ENCODE peak calls at places on chromosomes 5 and 9, in eight cellular contexts. One of them, this sample, is unnamed.
A peak's percentile ranks its signal among the peaks of the same experiment; 100 is the strongest.

GRCh38 chr9:21434202-21435014 is 5.8 kb upstream of the IFNA1 start:
- DNase-seq in upper lobe of left lung: no peak
- DNase-seq in transverse colon: peak; percentile 28
- DNase-seq in sigmoid colon: no peak
- DNase-seq in spleen: no peak
- DNase-seq in endothelial cell of umbilical vein: peak; percentile 68
- DNase-seq in GM12878: no peak
- DNase-seq in GM23338: peak; percentile 92
- DNase-seq in this sample: no peak

GRCh38 chr5:161105563-161105962 is 253.6 kb upstream of the ATP10B start:
- DNase-seq in upper lobe of left lung: peak; percentile 25
- DNase-seq in transverse colon: no peak
- DNase-seq in sigmoid colon: no peak
- DNase-seq in spleen: no peak
- DNase-seq in endothelial cell of umbilical vein: no peak
- DNase-seq in GM12878: no peak
- DNase-seq in GM23338: no peak
- DNase-seq in this sample: no peak

GRCh38 chr9:127960410-127961165 is 20.2 kb downstream of the EEIG1 start:
- DNase-seq in upper lobe of left lung: no peak
- DNase-seq in transverse colon: no peak
- DNase-seq in sigmoid colon: no peak
- DNase-seq in spleen: no peak
- DNase-seq in endothelial cell of umbilical vein: no peak
- DNase-seq in GM12878: no peak
- DNase-seq in GM23338: no peak
- DNase-seq in this sample: no peak

GRCh38 chr9:137762414-137763061 is 115.0 kb upstream of the CACNA1B start:
- DNase-seq in upper lobe of left lung: no peak
- DNase-seq in transverse colon: peak; percentile 72
- DNase-seq in sigmoid colon: no peak
- DNase-seq in spleen: no peak
- DNase-seq in endothelial cell of umbilical vein: no peak
- DNase-seq in GM12878: peak; percentile 89
- DNase-seq in GM23338: no peak
- DNase-seq in this sample: peak; percentile 64

GRCh38 chr5:14195588-14195987 is 52.4 kb downstream of the TRIO start:
- DNase-seq in upper lobe of left lung: no peak
- DNase-seq in transverse colon: no peak
- DNase-seq in sigmoid colon: no peak
- DNase-seq in spleen: no peak
- DNase-seq in endothelial cell of umbilical vein: no peak
- DNase-seq in GM12878: no peak
- DNase-seq in GM23338: no peak
- DNase-seq in this sample: no peak

GRCh38 chr5:54643679-54644078 is 126.1 kb downstream of the SNX18 start:
- DNase-seq in upper lobe of left lung: no peak
- DNase-seq in transverse colon: no peak
- DNase-seq in sigmoid colon: no peak
- DNase-seq in spleen: no peak
- DNase-seq in endothelial cell of umbilical vein: peak; percentile 64
- DNase-seq in GM12878: no peak
- DNase-seq in GM23338: no peak
- DNase-seq in this sample: no peak

GRCh38 chr5:989961-990530 is 18.6 kb upstream of the NKD2 start:
- DNase-seq in upper lobe of left lung: peak; percentile 61
- DNase-seq in transverse colon: peak; percentile 43
- DNase-seq in sigmoid colon: peak; percentile 90
- DNase-seq in spleen: no peak
- DNase-seq in endothelial cell of umbilical vein: peak; percentile 62
- DNase-seq in GM12878: no peak
- DNase-seq in GM23338: peak; percentile 66
- DNase-seq in this sample: no peak

GRCh38 chr5:91151947-91152346 is 231.2 kb downstream of the ARRDC3 start:
- DNase-seq in upper lobe of left lung: peak; percentile 87
- DNase-seq in transverse colon: peak; percentile 25
- DNase-seq in sigmoid colon: peak; percentile 82
- DNase-seq in spleen: no peak
- DNase-seq in endothelial cell of umbilical vein: peak; percentile 52
- DNase-seq in GM12878: no peak
- DNase-seq in GM23338: peak; percentile 28
- DNase-seq in this sample: no peak

GRCh38 chr5:138054863-138055558 is 22.1 kb upstream of the FAM13B start:
- DNase-seq in upper lobe of left lung: no peak
- DNase-seq in transverse colon: no peak
- DNase-seq in sigmoid colon: no peak
- DNase-seq in spleen: no peak
- DNase-seq in endothelial cell of umbilical vein: no peak
- DNase-seq in GM12878: no peak
- DNase-seq in GM23338: peak; percentile 56
- DNase-seq in this sample: no peak

GRCh38 chr5:131260895-131261294 is 3.0 kb upstream of the CDC42SE2 start:
- DNase-seq in upper lobe of left lung: no peak
- DNase-seq in transverse colon: no peak
- DNase-seq in sigmoid colon: no peak
- DNase-seq in spleen: no peak
- DNase-seq in endothelial cell of umbilical vein: no peak
- DNase-seq in GM12878: no peak
- DNase-seq in GM23338: no peak
- DNase-seq in this sample: no peak

GRCh38 chr5:148864113-148864841 is 37.9 kb downstream of the ADRB2 start:
- DNase-seq in upper lobe of left lung: no peak
- DNase-seq in transverse colon: no peak
- DNase-seq in sigmoid colon: no peak
- DNase-seq in spleen: no peak
- DNase-seq in endothelial cell of umbilical vein: peak; percentile 21
- DNase-seq in GM12878: no peak
- DNase-seq in GM23338: peak; percentile 6
- DNase-seq in this sample: no peak

GRCh38 chr5:145797336-145797735 is 37.8 kb downstream of the PRELID2 start:
- DNase-seq in upper lobe of left lung: no peak
- DNase-seq in transverse colon: no peak
- DNase-seq in sigmoid colon: no peak
- DNase-seq in spleen: no peak
- DNase-seq in endothelial cell of umbilical vein: peak; percentile 73
- DNase-seq in GM12878: no peak
- DNase-seq in GM23338: peak; percentile 30
- DNase-seq in this sample: no peak

GRCh38 chr9:133767625-133768024 is 29.5 kb upstream of the SARDH start:
- DNase-seq in upper lobe of left lung: no peak
- DNase-seq in transverse colon: no peak
- DNase-seq in sigmoid colon: peak; percentile 38
- DNase-seq in spleen: peak; percentile 39
- DNase-seq in endothelial cell of umbilical vein: no peak
- DNase-seq in GM12878: no peak
- DNase-seq in GM23338: no peak
- DNase-seq in this sample: no peak

GRCh38 chr5:84290161-84290560 is 94.5 kb downstream of the EDIL3 start:
- DNase-seq in upper lobe of left lung: peak; percentile 21
- DNase-seq in transverse colon: no peak
- DNase-seq in sigmoid colon: no peak
- DNase-seq in spleen: no peak
- DNase-seq in endothelial cell of umbilical vein: no peak
- DNase-seq in GM12878: no peak
- DNase-seq in GM23338: no peak
- DNase-seq in this sample: no peak

GRCh38 chr5:150649108-150649827 is 8.8 kb downstream of the SYNPO start:
- DNase-seq in upper lobe of left lung: no peak
- DNase-seq in transverse colon: no peak
- DNase-seq in sigmoid colon: no peak
- DNase-seq in spleen: peak; percentile 74
- DNase-seq in endothelial cell of umbilical vein: no peak
- DNase-seq in GM12878: no peak
- DNase-seq in GM23338: no peak
- DNase-seq in this sample: no peak

GRCh38 chr9:93038918-93039317 is 19.6 kb upstream of the SUSD3 start:
- DNase-seq in upper lobe of left lung: no peak
- DNase-seq in transverse colon: no peak
- DNase-seq in sigmoid colon: no peak
- DNase-seq in spleen: no peak
- DNase-seq in endothelial cell of umbilical vein: no peak
- DNase-seq in GM12878: no peak
- DNase-seq in GM23338: no peak
- DNase-seq in this sample: no peak

GRCh38 chr5:10018670-10019069 is 231.0 kb downstream of the ATPSCKMT start:
- DNase-seq in upper lobe of left lung: no peak
- DNase-seq in transverse colon: no peak
- DNase-seq in sigmoid colon: no peak
- DNase-seq in spleen: no peak
- DNase-seq in endothelial cell of umbilical vein: no peak
- DNase-seq in GM12878: no peak
- DNase-seq in GM23338: no peak
- DNase-seq in this sample: no peak

GRCh38 chr5:119655081-119655480 is 25.7 kb downstream of the FAM170A start:
- DNase-seq in upper lobe of left lung: peak; percentile 38
- DNase-seq in transverse colon: no peak
- DNase-seq in sigmoid colon: no peak
- DNase-seq in spleen: no peak
- DNase-seq in endothelial cell of umbilical vein: no peak
- DNase-seq in GM12878: no peak
- DNase-seq in GM23338: no peak
- DNase-seq in this sample: no peak

GRCh38 chr9:95810133-95810532 is 65.4 kb upstream of the ERCC6L2 start:
- DNase-seq in upper lobe of left lung: no peak
- DNase-seq in transverse colon: no peak
- DNase-seq in sigmoid colon: no peak
- DNase-seq in spleen: no peak
- DNase-seq in endothelial cell of umbilical vein: no peak
- DNase-seq in GM12878: no peak
- DNase-seq in GM23338: no peak
- DNase-seq in this sample: no peak

GRCh38 chr9:107504585-107505455 is 15.3 kb upstream of the KLF4 start:
- DNase-seq in upper lobe of left lung: peak; percentile 59
- DNase-seq in transverse colon: peak; percentile 49
- DNase-seq in sigmoid colon: no peak
- DNase-seq in spleen: no peak
- DNase-seq in endothelial cell of umbilical vein: peak; percentile 87
- DNase-seq in GM12878: no peak
- DNase-seq in GM23338: no peak
- DNase-seq in this sample: no peak
- TF ChIP-seq POLR2AphosphoS5 in upper lobe of left lung: no peak
- TF ChIP-seq POLR2AphosphoS5 in transverse colon: no peak
- TF ChIP-seq POLR2AphosphoS5 in sigmoid colon: no peak
- TF ChIP-seq POLR2AphosphoS5 in spleen: no peak
- TF ChIP-seq POLR2AphosphoS5 in endothelial cell of umbilical vein: peak; percentile 21
- TF ChIP-seq POLR2AphosphoS5 in GM12878: no peak
- TF ChIP-seq POLR2AphosphoS5 in GM23338: no peak
- TF ChIP-seq POLR2AphosphoS5 in this sample: no peak

GRCh38 chr5:132953710-132954109 is 9.7 kb downstream of the AFF4 start:
- DNase-seq in upper lobe of left lung: no peak
- DNase-seq in transverse colon: no peak
- DNase-seq in sigmoid colon: no peak
- DNase-seq in spleen: no peak
- DNase-seq in endothelial cell of umbilical vein: no peak
- DNase-seq in GM12878: no peak
- DNase-seq in GM23338: no peak
- DNase-seq in this sample: no peak
- TF ChIP-seq POLR2AphosphoS5 in upper lobe of left lung: no peak
- TF ChIP-seq POLR2AphosphoS5 in transverse colon: no peak
- TF ChIP-seq POLR2AphosphoS5 in sigmoid colon: no peak
- TF ChIP-seq POLR2AphosphoS5 in spleen: no peak
- TF ChIP-seq POLR2AphosphoS5 in endothelial cell of umbilical vein: no peak
- TF ChIP-seq POLR2AphosphoS5 in GM12878: no peak
- TF ChIP-seq POLR2AphosphoS5 in GM23338: no peak
- TF ChIP-seq POLR2AphosphoS5 in this sample: no peak

DNA sequence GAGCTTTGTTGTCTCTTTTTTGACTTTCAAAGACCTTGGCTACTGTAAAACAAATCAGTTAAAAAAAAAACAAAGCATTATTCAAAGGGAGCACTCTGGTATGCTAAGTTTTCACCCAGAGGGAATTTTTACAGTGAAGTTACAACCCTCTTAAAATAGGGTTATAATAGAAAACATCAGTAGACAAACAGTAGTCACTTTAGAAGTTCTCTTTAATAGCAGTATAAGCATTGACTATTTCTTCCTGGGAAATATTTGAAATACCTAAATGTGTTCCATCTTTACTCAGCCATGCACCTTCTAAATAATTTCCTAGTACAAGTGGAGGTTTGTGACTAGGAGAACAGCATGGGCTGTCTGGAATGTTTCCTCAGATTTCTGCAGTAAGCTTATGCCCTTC is 191.7 kb downstream of the ZNF608 start:
- DNase-seq in upper lobe of left lung: no peak
- DNase-seq in transverse colon: no peak
- DNase-seq in sigmoid colon: no peak
- DNase-seq in spleen: no peak
- DNase-seq in endothelial cell of umbilical vein: no peak
- DNase-seq in GM12878: no peak
- DNase-seq in GM23338: peak; percentile 20
- DNase-seq in this sample: no peak
- TF ChIP-seq POLR2AphosphoS5 in upper lobe of left lung: no peak
- TF ChIP-seq POLR2AphosphoS5 in transverse colon: no peak
- TF ChIP-seq POLR2AphosphoS5 in sigmoid colon: no peak
- TF ChIP-seq POLR2AphosphoS5 in spleen: no peak
- TF ChIP-seq POLR2AphosphoS5 in endothelial cell of umbilical vein: no peak
- TF ChIP-seq POLR2AphosphoS5 in GM12878: no peak
- TF ChIP-seq POLR2AphosphoS5 in GM23338: no peak
- TF ChIP-seq POLR2AphosphoS5 in this sample: no peak

GRCh38 chr5:95923918-95924559 is 37.6 kb downstream of the ELL2 start:
- DNase-seq in upper lobe of left lung: no peak
- DNase-seq in transverse colon: no peak
- DNase-seq in sigmoid colon: no peak
- DNase-seq in spleen: no peak
- DNase-seq in endothelial cell of umbilical vein: no peak
- DNase-seq in GM12878: peak; percentile 60
- DNase-seq in GM23338: no peak
- DNase-seq in this sample: no peak

GRCh38 chr5:95925345-95925744 is 36.3 kb downstream of the ELL2 start:
- DNase-seq in upper lobe of left lung: no peak
- DNase-seq in transverse colon: no peak
- DNase-seq in sigmoid colon: no peak
- DNase-seq in spleen: no peak
- DNase-seq in endothelial cell of umbilical vein: no peak
- DNase-seq in GM12878: no peak
- DNase-seq in GM23338: no peak
- DNase-seq in this sample: no peak

GRCh38 chr5:95922798-95923197 is 38.9 kb downstream of the ELL2 start:
- DNase-seq in upper lobe of left lung: no peak
- DNase-seq in transverse colon: no peak
- DNase-seq in sigmoid colon: no peak
- DNase-seq in spleen: no peak
- DNase-seq in endothelial cell of umbilical vein: no peak
- DNase-seq in GM12878: no peak
- DNase-seq in GM23338: no peak
- DNase-seq in this sample: no peak

GRCh38 chr5:95925939-95926338 is 35.7 kb downstream of the ELL2 start:
- DNase-seq in upper lobe of left lung: no peak
- DNase-seq in transverse colon: no peak
- DNase-seq in sigmoid colon: no peak
- DNase-seq in spleen: no peak
- DNase-seq in endothelial cell of umbilical vein: no peak
- DNase-seq in GM12878: peak; percentile 84
- DNase-seq in GM23338: no peak
- DNase-seq in this sample: no peak

DNA sequence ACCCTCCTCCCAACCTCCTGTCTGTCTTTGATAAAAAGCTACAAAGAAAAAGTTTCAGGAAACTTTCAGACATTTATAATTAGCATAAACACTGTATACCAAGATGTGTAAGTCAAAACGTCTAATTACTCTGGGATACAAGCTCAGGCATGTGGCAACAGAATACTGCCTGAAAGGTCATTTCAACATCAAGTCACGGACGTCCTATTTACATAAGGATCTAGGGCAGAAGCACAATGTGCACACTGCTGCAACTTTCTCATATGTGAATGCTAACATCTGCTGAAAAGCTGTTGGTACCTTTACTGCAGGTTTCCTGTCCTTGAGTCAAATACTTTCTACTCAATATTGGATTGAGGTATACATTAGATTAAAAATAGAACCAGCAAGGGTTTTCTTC is 36.9 kb downstream of the ELL2 start:
- DNase-seq in upper lobe of left lung: peak; percentile 50
- DNase-seq in transverse colon: no peak
- DNase-seq in sigmoid colon: no peak
- DNase-seq in spleen: no peak
- DNase-seq in endothelial cell of umbilical vein: no peak
- DNase-seq in GM12878: no peak
- DNase-seq in GM23338: no peak
- DNase-seq in this sample: no peak
- TF ChIP-seq POLR2AphosphoS5 in upper lobe of left lung: no peak
- TF ChIP-seq POLR2AphosphoS5 in transverse colon: no peak
- TF ChIP-seq POLR2AphosphoS5 in sigmoid colon: no peak
- TF ChIP-seq POLR2AphosphoS5 in spleen: peak; percentile 41
- TF ChIP-seq POLR2AphosphoS5 in endothelial cell of umbilical vein: no peak
- TF ChIP-seq POLR2AphosphoS5 in GM12878: no peak
- TF ChIP-seq POLR2AphosphoS5 in GM23338: no peak
- TF ChIP-seq POLR2AphosphoS5 in this sample: no peak